ENCODE peak calls at places on chromosomes 7 and 10, in eight cellular contexts. Z is NCI-H1694 treated with DMSO at 0.1 percent for 48 hours, G is HEK293T, Q is cardiac muscle cell, P is activated T-cell treated with anti-CD3 and anti-CD28 coated beads for 1 hour, C is H54, V is midbrain, J is C1 segment of cervical spinal cord. K is an unnamed sample.

GRCh38 chr10:46995234-46995633 is 84.0 kb downstream of the PTPN20 start:
- DNase-seq in J (no peak), V (no peak), Q (peak), P (no peak), Z (no peak), C (no peak), G (no peak), K (no peak)

GRCh38 chr10:61683319-61683718 is 20.6 kb downstream of the CABCOCO1 start:
- DNase-seq in C (no peak), V (no peak), P (no peak), Z (no peak), G (no peak), J (no peak), Q (no peak), K (no peak)

GRCh38 chr7:92678291-92678920 is 88.2 kb upstream of the FAM133B start:
- DNase-seq in G (no peak), V (peak), C (no peak), Z (no peak), P (no peak), Q (no peak), J (no peak), K (no peak)

GRCh38 chr10:75226656-75227055 is 9.1 kb downstream of the COMTD1 start:
- DNase-seq in G (no peak), Z (no peak), Q (no peak), J (no peak), P (no peak), C (no peak), V (no peak), K (no peak)

GRCh38 chr7:3960045-3960772 is 659.2 kb downstream of the SDK1 start:
- DNase-seq in J (no peak), Q (no peak), Z (no peak), V (no peak), P (no peak), G (no peak), C (no peak), K (no peak)

GRCh38 chr10:71531485-71532446 is 135.0 kb downstream of the CDH23 start:
- DNase-seq in Z (peak), V (no peak), J (no peak), Q (no peak), C (no peak), P (no peak), G (no peak), K (no peak)

GRCh38 chr10:80511984-80512634 is 25.6 kb upstream of the SH2D4B start:
- DNase-seq in G (no peak), J (no peak), Q (no peak), C (no peak), Z (no peak), V (no peak), P (no peak), K (no peak)

GRCh38 chr7:83248000-83248399 is 85.3 kb upstream of the PCLO start:
- DNase-seq in Z (no peak), V (no peak), J (no peak), P (no peak), G (no peak), C (no peak), Q (no peak), K (no peak)

GRCh38 chr10:123229927-123230630 is 75.9 kb downstream of the BUB3 start:
- DNase-seq in V (no peak), P (no peak), C (no peak), Q (no peak), J (no peak), Z (no peak), G (no peak), K (no peak)

GRCh38 chr7:2710901-2711551 is 23.0 kb downstream of the AMZ1 start:
- DNase-seq in Z (no peak), C (no peak), V (no peak), J (no peak), Q (no peak), G (no peak), P (no peak), K (no peak)

GRCh38 chr10:109456566-109457361 is 466.5 kb downstream of the XPNPEP1 start:
- DNase-seq in Q (peak), C (no peak), J (no peak), P (no peak), V (no peak), G (no peak), Z (no peak), K (no peak)

GRCh38 chr10:61067683-61068336 is 123.8 kb upstream of the RHOBTB1 start:
- DNase-seq in P (no peak), J (no peak), C (no peak), Z (no peak), Q (no peak), V (no peak), G (no peak), K (no peak)

GRCh38 chr7:155439311-155440017 is 18.5 kb upstream of the EN2 start:
- DNase-seq in G (no peak), V (no peak), Z (no peak), C (no peak), P (no peak), Q (no peak), J (no peak), K (no peak)

GRCh38 chr7:47191876-47192291 is 390.0 kb downstream of the TNS3 start:
- DNase-seq in V (no peak), C (no peak), P (no peak), G (no peak), Z (no peak), J (no peak), Q (no peak), K (no peak)

GRCh38 chr10:14386202-14386593 is 55.5 kb upstream of the FRMD4A start:
- DNase-seq in J (no peak), G (no peak), C (peak), P (no peak), V (no peak), Q (peak), Z (no peak), K (peak)

GRCh38 chr7:150428671-150429451 is 21.6 kb upstream of the GIMAP8 start:
- DNase-seq in Q (peak), J (no peak), V (peak), P (no peak), C (peak), G (no peak), Z (no peak), K (peak)